ENCODE peak calls at places on chromosomes 11 and 22, in six cellular contexts. A is colonic mucosa, C is A549, N is coronary artery, G is cardiac muscle cell, F is GM23338. R is an unnamed sample.

GRCh38 chr22:50280022-50280707 is 10.0 kb upstream of the MAPK11 start:
- DNase-seq in N (no peak), C (no peak), A (no peak), G (no peak), F (no peak), R (no peak)

GRCh38 chr22:29003975-29004646 is 57.5 kb downstream of the C22orf31 start:
- DNase-seq in C (no peak), A (no peak), N (no peak), G (no peak), F (peak; percentile 67), R (peak; percentile 26)

GRCh38 chr11:3126901-3127691 is 38.0 kb downstream of the OSBPL5 start:
- DNase-seq in C (no peak), G (no peak), F (no peak), N (no peak), A (no peak), R (no peak)

GRCh38 chr11:120019191-120019590 is 118.7 kb downstream of the TRIM29 start:
- DNase-seq in A (no peak), C (no peak), F (no peak), N (no peak), G (no peak), R (no peak)

GRCh38 chr11:32779131-32779530 is 15.3 kb downstream of the CCDC73 start:
- DNase-seq in N (no peak), F (no peak), C (no peak), G (no peak), A (no peak), R (no peak)

GRCh38 chr11:128565881-128566280 is 21.5 kb downstream of the ETS1 start:
- DNase-seq in C (no peak), A (peak; percentile 76), F (no peak), G (no peak), N (no peak), R (no peak)

GRCh38 chr11:13188179-13188578 is 89.4 kb upstream of the BMAL1 start:
- DNase-seq in A (no peak), C (no peak), F (no peak), N (no peak), G (no peak), R (no peak)

GRCh38 chr22:17258015-17258827 is 39.0 kb upstream of the ADA2 start:
- DNase-seq in N (no peak), G (peak; percentile 35), C (no peak), F (peak; percentile 87), A (peak; percentile 78), R (peak; percentile 69)

GRCh38 chr11:36187618-36188017 is 101.6 kb downstream of the COMMD9 start:
- DNase-seq in G (no peak), C (no peak), A (no peak), F (no peak), N (no peak), R (no peak)

GRCh38 chr22:27877501-27877900 is 41.6 kb downstream of the PITPNB start:
- DNase-seq in C (no peak), N (no peak), G (no peak), A (no peak), F (no peak), R (no peak)

GRCh38 chr11:32892355-32893090 is at the start of gene QSER1:
- DNase-seq in F (peak; percentile 75), N (peak; percentile 78), A (peak; percentile 77), C (peak; percentile 78), G (peak; percentile 69), R (peak; percentile 82)

GRCh38 chr22:50317674-50318073 is 9.1 kb downstream of the DENND6B start:
- DNase-seq in N (no peak), A (no peak), C (no peak), F (no peak), G (no peak), R (no peak)

GRCh38 chr11:117145393-117145761 is 1.3 kb downstream of the PAFAH1B2 start:
- DNase-seq in C (peak; percentile 38), N (no peak), F (peak; percentile 30), A (peak; percentile 30), G (peak; percentile 50), R (peak; percentile 40)

GRCh38 chr11:24496728-24497396 is at the start of gene LUZP2:
- DNase-seq in F (peak; percentile 86), N (no peak), G (peak; percentile 38), C (no peak), A (peak; percentile 17), R (peak; percentile 46)

DNA sequence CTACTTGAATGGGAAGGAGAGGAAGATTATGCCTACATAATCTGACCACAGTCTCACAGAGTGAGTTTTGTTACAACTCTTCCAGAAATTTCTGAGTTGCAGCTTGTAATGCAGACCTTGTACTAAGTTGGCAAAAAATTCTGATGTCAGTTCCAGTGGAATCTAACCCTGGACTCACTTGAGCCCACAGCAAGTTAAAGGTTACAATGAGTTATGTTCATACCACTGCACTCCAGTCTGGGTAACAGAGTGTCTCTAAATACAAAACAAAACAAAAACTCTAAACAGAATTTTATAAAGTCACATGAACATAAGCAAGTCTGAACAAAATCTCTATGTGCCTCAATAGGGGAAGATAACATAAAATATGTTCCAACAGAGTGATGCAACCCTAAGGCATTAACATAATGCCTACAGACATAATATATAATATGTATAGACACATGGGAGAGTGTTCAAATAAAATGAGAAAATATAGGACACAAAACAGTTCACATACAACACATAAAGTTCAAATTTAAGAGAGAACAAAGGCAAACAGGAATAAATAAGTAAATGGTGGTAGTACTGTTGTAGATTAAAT is 1.1 kb downstream of the GLYAT start:
- DNase-seq in C (no peak), A (no peak), F (no peak), N (no peak), G (no peak), R (no peak)
- H3K27ac ChIP-seq in C (no peak overlapping the region), A (no peak overlapping the region), F (no peak overlapping the region), N (no peak overlapping the region), G (no peak overlapping the region), R (no peak overlapping the region)

DNA sequence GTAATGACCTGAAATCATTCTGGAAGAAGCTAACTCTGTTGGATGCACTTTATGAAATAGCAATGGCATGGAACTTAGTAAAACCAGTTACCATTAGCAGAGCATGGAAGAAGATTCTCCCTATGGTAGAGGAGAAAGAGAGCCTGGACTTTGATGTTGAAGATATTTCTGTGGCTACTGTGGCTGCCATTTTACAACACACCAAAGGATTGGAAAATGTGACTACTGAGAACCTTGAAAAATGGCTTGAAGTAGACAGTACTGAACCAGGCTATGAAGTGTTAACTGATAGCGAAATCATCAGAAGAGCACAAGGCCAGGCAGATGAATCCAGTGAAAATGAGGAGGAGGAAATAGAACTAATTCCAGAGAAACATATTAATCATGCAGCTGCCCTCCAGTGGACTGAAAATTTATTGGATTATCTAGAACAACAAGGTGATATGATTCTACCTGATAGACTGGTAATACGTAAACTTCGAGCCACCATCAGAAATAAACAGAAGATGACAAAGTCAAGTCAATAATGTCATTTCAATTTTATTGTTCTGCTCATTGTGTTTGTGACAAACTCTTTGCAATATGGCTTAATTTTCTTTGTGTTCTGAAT is 2.0 kb downstream of the JRKL start:
- DNase-seq in A (no peak), G (no peak), F (no peak), C (peak; percentile 3), N (no peak), R (no peak)
- TF ChIP-seq CTCF in A (no peak), G (no peak), F (no peak), C (no peak), N (no peak), R (no peak)

GRCh38 chr22:42645341-42645937 is 3.8 kb downstream of the CYB5R3 start:
- DNase-seq in A (no peak), F (no peak), C (no peak), G (no peak), N (no peak), R (no peak)

GRCh38 chr22:42645938-42646568 is 3.1 kb downstream of the CYB5R3 start:
- DNase-seq in F (no peak), N (no peak), C (no peak), G (no peak), A (peak; percentile 71), R (no peak)

GRCh38 chr22:42648368-42649260 is 578 bp downstream of the CYB5R3 start:
- DNase-seq in A (peak; percentile 92), N (no peak), F (no peak), C (peak; percentile 43), G (peak; percentile 45), R (peak; percentile 35)

GRCh38 chr22:42648017-42648367 is 1.2 kb downstream of the CYB5R3 start:
- DNase-seq in F (no peak), A (no peak), G (no peak), C (no peak), N (no peak), R (no peak)

GRCh38 chr22:42646569-42647525 is 2.3 kb downstream of the CYB5R3 start:
- DNase-seq in G (peak; percentile 68), C (no peak), F (no peak), A (peak; percentile 73), N (no peak), R (no peak)
- H3K4me3 ChIP-seq in G (no peak overlapping the region), C (no peak overlapping the region), F (no peak overlapping the region), A (no peak overlapping the region), N (peak overlapping the region; percentile 96), R (no peak overlapping the region)

GRCh38 chr11:77994434-77995362 is at the start of gene INTS4:
- DNase-seq in G (peak; percentile 100), N (peak; percentile 100), C (peak; percentile 100), F (peak; percentile 100), A (peak; percentile 99), R (peak; percentile 100)

GRCh38 chr11:77990981-77991380 is 3.5 kb downstream of the INTS4 start:
- DNase-seq in F (no peak), N (no peak), A (no peak), C (no peak), G (no peak), R (no peak)

GRCh38 chr11:77999446-77999845 is 5.0 kb upstream of the INTS4 start:
- DNase-seq in C (no peak), N (no peak), G (no peak), A (no peak), F (no peak), R (no peak)

DNA sequence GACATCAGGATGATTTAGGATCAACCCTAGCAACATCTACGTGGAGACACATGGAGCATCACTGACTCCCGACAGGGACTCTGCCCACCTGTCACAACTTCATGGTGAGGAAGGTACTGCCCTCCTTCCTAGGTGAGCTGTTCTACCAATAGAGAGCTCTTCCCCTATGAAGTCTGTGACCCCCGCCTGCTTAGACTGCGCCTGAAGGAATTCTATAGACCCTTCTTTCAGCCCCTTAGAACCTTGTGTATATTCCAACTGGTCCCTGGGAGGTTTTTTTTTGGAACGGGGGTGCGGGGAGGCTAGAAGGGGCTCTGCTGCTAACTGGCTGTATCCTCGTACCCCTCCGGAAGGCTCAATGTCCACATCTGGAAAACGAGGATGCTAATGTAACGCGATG is 566 bp downstream of the INTS4 start:
- DNase-seq in F (peak; percentile 40), C (no peak), G (no peak), N (no peak), A (no peak), R (no peak)
- H3K27ac ChIP-seq in F (peak overlapping the region; percentile 56), C (peak overlapping the region; percentile 87), G (peak overlapping the region; percentile 56), N (peak overlapping the region; percentile 80), A (peak overlapping the region; percentile 65), R (peak overlapping the region; percentile 70)

GRCh38 chr22:46797355-46797754 is 34.9 kb downstream of the TBC1D22A start:
- DNase-seq in A (no peak), G (peak; percentile 43), N (peak; percentile 70), F (peak; percentile 67), C (peak; percentile 64), R (peak; percentile 39)
- TF ChIP-seq CTCF in A (no peak), G (peak; percentile 32), N (no peak), F (peak; percentile 45), C (peak; percentile 12), R (no peak)

DNA sequence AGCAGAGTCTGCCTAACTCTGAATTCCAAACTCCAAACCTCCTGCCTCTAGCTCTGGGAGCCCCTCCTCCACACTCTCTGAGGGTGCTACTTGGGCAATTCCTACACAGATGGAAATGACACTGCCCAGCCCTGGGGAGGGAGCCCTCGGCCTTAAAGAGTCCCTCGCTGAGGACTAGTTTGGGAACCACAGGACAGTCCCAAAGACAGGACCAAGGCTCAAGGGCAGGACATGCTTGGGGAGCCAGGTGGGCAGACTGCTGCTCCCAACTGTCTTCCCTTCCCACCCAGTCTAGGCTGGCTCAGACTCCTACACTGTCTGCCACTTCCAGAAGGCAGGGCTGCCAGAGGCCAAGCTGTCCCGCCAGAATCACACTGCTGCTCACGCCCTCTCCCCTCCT is 9.9 kb downstream of the ARRB1 start:
- DNase-seq in F (no peak), C (no peak), G (peak; percentile 35), A (peak; percentile 48), N (peak; percentile 71), R (no peak)
- H3K4me3 ChIP-seq in F (no peak overlapping the region), C (no peak overlapping the region), G (no peak overlapping the region), A (no peak overlapping the region), N (no peak overlapping the region), R (no peak overlapping the region)

R was measured in WERI-Rb-1.